ENCODE peak calls at places on chromosomes 5 and 9, in eight cellular contexts. P is neural progenitor cell, H is left lung, N is lower lobe of right lung, D is fibroblast of the aortic adventitia, K is AG04450, J is astrocyte of the spinal cord, I is astrocyte. L is an unnamed sample.

GRCh38 chr9:133286523-133286922 is 11.5 kb upstream of the ABO start:
- DNase-seq in D (peak), I (peak), J (peak), K (no peak), P (no peak), N (no peak), H (no peak), L (no peak)

GRCh38 chr5:127009784-127010183 is 20.6 kb downstream of the MARCHF3 start:
- DNase-seq in K (no peak), P (no peak), J (no peak), H (no peak), N (no peak), I (no peak), D (no peak), L (no peak)

GRCh38 chr5:114101153-114101552 is 260.7 kb upstream of the KCNN2 start:
- DNase-seq in I (peak), N (no peak), H (no peak), D (peak), P (peak), J (peak), K (peak), L (peak)

GRCh38 chr9:15277400-15278137 is 29.4 kb downstream of the TTC39B start:
- DNase-seq in D (peak), K (no peak), N (no peak), H (no peak), P (peak), I (peak), J (peak), L (peak)

GRCh38 chr9:73269430-73270101 is 117.9 kb downstream of the ANXA1 start:
- DNase-seq in J (peak), H (no peak), I (peak), K (no peak), D (peak), N (no peak), P (peak), L (peak)

GRCh38 chr5:73496984-73497457 is 1.2 kb upstream of the BTF3 start:
- DNase-seq in N (no peak), K (peak), H (no peak), D (peak), P (peak), J (peak), I (peak), L (peak)

GRCh38 chr5:141969783-141970741 is 1.2 kb downstream of the RNF14 start:
- DNase-seq in I (no peak), N (no peak), D (peak), H (no peak), J (no peak), P (no peak), K (no peak), L (no peak)

GRCh38 chr5:108654042-108654441 is 93.7 kb upstream of the FER start:
- DNase-seq in J (peak), N (no peak), P (no peak), H (no peak), D (peak), K (no peak), I (peak), L (no peak)

GRCh38 chr5:158451203-158451982 is 592.4 kb upstream of the CLINT1 start:
- DNase-seq in K (no peak), J (peak), I (peak), N (no peak), H (no peak), P (peak), D (peak), L (peak)

GRCh38 chr9:137044502-137045177 is 1.3 kb downstream of the NPDC1 start:
- DNase-seq in H (no peak), I (no peak), D (no peak), P (no peak), N (no peak), K (no peak), J (no peak), L (no peak)

GRCh38 chr5:169801324-169801777 is 164.3 kb downstream of the DOCK2 start:
- DNase-seq in I (peak), J (peak), P (no peak), K (no peak), D (peak), N (no peak), H (no peak), L (no peak)

GRCh38 chr9:126985870-126986498 is 71.4 kb downstream of the RALGPS1 start:
- DNase-seq in I (peak), J (peak), D (peak), K (no peak), P (no peak), H (peak), N (peak), L (no peak)

DNA sequence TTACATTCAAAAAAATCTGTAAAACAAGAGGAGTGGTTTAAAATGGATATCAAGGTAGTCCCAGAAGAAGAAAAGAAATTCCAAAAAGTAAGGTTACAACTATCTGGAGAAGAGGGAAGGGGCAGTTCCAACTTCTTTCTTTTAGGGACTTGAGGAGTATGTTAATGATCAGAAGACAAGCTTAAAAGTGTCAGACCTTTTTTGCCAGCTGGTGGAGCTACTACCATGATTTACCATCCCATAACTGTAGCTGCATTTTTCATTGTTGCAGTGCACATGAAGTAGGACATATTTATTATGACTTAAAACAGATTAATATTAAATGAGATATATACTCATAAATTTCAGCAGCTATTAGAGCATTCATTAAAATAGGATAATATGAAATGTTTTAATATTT is 158.5 kb upstream of the RGS7BP start:
- DNase-seq in J (no peak), D (peak), K (no peak), P (peak), N (no peak), H (no peak), I (no peak), L (no peak)
- TF ChIP-seq CTCF in J (no peak), D (no peak), K (no peak), P (peak), N (no peak), H (no peak), I (no peak), L (peak)

GRCh38 chr5:16791036-16791705 is 144.9 kb downstream of the MYO10 start:
- DNase-seq in P (peak), D (peak), K (no peak), J (peak), N (no peak), I (peak), H (no peak), L (no peak)
- H3K4me3 ChIP-seq in P (no peak), D (no peak), K (no peak), J (no peak), N (no peak), I (no peak), H (no peak), L (no peak)

GRCh38 chr9:36141288-36141687 is 4.8 kb downstream of the GLIPR2 start:
- DNase-seq in P (peak), D (peak), J (no peak), H (no peak), N (no peak), K (no peak), I (no peak), L (no peak)
- TF ChIP-seq CTCF in P (peak), D (peak), J (peak), H (no peak), N (peak), K (peak), I (peak), L (peak)

GRCh38 chr5:135535820-135536801 is at the start of gene NEUROG1:
- DNase-seq in I (no peak), N (no peak), D (no peak), J (no peak), H (no peak), K (no peak), P (peak), L (no peak)
- H3K4me3 ChIP-seq in I (no peak), N (peak), D (no peak), J (no peak), H (no peak), K (no peak), P (peak), L (no peak)

DNA sequence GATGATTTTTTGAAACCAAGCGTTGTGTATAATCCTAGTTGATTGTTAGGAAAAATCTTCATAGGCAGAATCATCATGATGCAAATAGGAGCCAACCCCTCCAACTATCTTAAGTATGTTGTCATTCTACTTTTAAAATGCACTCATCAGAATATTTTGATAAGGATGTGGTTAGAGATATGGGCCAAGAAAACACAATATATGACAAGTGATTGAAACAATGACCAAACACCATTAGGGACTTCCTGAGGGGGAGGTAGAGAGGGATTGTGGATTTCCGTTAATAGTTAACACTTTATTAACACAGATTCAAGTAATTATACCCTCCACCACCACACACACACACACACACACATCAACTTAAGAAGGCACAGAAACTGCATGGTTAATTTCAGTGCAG is 143.3 kb downstream of the ARSB start:
- DNase-seq in P (no peak), I (peak), N (no peak), H (no peak), K (no peak), D (peak), J (no peak), L (no peak)
- TF ChIP-seq CTCF in P (no peak), I (no peak), N (no peak), H (no peak), K (no peak), D (no peak), J (no peak), L (no peak)

GRCh38 chr5:134113572-134113907 is 941 bp upstream of the TCF7 start:
- DNase-seq in D (no peak), K (no peak), I (no peak), P (no peak), J (no peak), H (no peak), N (no peak), L (no peak)
- H3K4me3 ChIP-seq in D (no peak), K (no peak), I (peak), P (peak), J (no peak), H (no peak), N (peak), L (no peak)

DNA sequence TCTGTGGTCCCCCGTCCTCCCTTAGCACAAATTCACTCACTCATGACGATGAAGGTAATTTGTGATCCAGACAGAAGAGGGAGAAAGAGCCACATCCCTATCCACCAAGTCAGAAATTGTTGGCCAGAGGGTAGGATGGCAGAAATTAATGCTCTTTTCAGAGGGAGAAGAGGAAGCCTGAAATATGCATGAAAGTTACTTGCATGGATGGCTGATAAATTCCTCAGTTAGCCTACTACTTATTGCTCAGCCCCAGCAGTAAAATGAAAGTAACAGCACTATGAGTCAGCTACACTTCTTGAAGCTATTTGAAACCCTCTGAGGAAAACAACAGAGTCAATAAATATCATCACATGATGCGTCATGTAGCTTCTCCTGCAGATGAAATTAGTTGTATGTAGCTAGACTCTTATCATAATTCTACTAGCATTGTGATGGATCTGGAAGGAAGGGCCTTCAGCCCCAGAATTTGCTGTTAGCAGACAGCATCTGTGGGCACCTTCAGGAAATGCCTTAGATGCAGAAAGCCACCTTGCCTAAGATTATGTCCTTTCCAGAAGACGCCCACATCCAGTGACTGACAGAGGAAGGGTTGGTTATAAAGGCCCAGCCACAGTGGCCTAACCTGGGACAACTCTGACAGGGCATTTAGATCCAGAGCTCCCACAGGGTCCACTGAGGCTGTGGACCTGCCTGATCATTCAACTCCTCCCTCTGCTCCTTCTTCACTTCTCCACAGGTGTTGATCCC is 81.2 kb upstream of the CCDC112 start:
- DNase-seq in J (peak), I (peak), N (no peak), D (peak), H (no peak), P (no peak), K (peak), L (no peak)
- TF ChIP-seq CTCF in J (peak), I (peak), N (peak), D (peak), H (no peak), P (no peak), K (peak), L (peak)